ENCODE peak calls at places on chromosomes 1 and 21, in six cellular contexts. J is endothelial cell of umbilical vein, I is neural progenitor cell, D is fibroblast of lung, M is HepG2, X is DND-41. C is an unnamed sample.

GRCh38 chr1:67532452-67533216 is 102.4 kb upstream of the SERBP1 start:
- DNase-seq in J (peak; percentile 86), I (peak; percentile 80), D (peak; percentile 91), M (peak; percentile 85), X (peak; percentile 21), C (peak; percentile 30)

GRCh38 chr1:5620997-5621396 is 371.2 kb downstream of the NPHP4 start:
- DNase-seq in J (no peak), I (peak; percentile 76), D (no peak), M (peak; percentile 26), X (peak; percentile 7), C (no peak)

GRCh38 chr1:91583326-91583755 is 82.7 kb downstream of the CDC7 start:
- DNase-seq in J (no peak), I (no peak), D (peak; percentile 98), M (no peak), X (peak; percentile 72), C (no peak)

GRCh38 chr1:236400061-236400638 is 6.1 kb downstream of the EDARADD start:
- DNase-seq in J (no peak), I (peak; percentile 63), D (no peak), M (peak; percentile 76), X (no peak), C (no peak)

GRCh38 chr1:156661932-156662587 is 15.1 kb downstream of the NES start:
- DNase-seq in J (no peak), I (peak; percentile 57), D (no peak), M (peak; percentile 76), X (no peak), C (no peak)

GRCh38 chr1:110829955-110830553 is 42.9 kb upstream of the CD53 start:
- DNase-seq in J (peak; percentile 27), I (peak; percentile 72), D (peak; percentile 2), M (peak; percentile 54), X (peak; percentile 60), C (peak; percentile 53)

GRCh38 chr1:145995964-145996432 is 381 bp downstream of the TXNIP start:
- DNase-seq in J (peak; percentile 23), I (peak; percentile 37), D (no peak), M (no peak), X (peak; percentile 19), C (no peak)

GRCh38 chr1:222331340-222331739 is 216.6 kb downstream of the HHIPL2 start:
- DNase-seq in J (no peak), I (no peak), D (peak; percentile 79), M (no peak), X (no peak), C (no peak)

GRCh38 chr21:44958471-44959191 is 18.8 kb downstream of the SLX9 start:
- DNase-seq in J (peak; percentile 95), I (peak; percentile 75), D (peak; percentile 90), M (no peak), X (no peak), C (no peak)

GRCh38 chr1:44049839-44050238 is 18.6 kb upstream of the SLC6A9 start:
- DNase-seq in J (peak; percentile 12), I (no peak), D (peak; percentile 91), M (no peak), X (no peak), C (peak; percentile 30)

GRCh38 chr1:209688746-209689234 is 13.6 kb downstream of the G0S2 start:
- DNase-seq in J (no peak), I (no peak), D (peak; percentile 84), M (no peak), X (no peak), C (no peak)

GRCh38 chr1:245278846-245279245 is 124.1 kb downstream of the KIF26B start:
- DNase-seq in J (no peak), I (no peak), D (no peak), M (no peak), X (no peak), C (no peak)

GRCh38 chr1:204984499-204984898 is 58.5 kb upstream of the CNTN2 start:
- DNase-seq in J (no peak), I (no peak), D (no peak), M (no peak), X (no peak), C (no peak)

GRCh38 chr1:6484826-6485139 is 6.7 kb downstream of the PLEKHG5 start:
- DNase-seq in J (peak; percentile 27), I (no peak), D (no peak), M (no peak), X (no peak), C (no peak)

GRCh38 chr21:40067751-40068150 is 200.5 kb downstream of the PCP4 start:
- DNase-seq in J (no peak), I (no peak), D (no peak), M (no peak), X (no peak), C (no peak)

GRCh38 chr1:5830771-5831599 is 161.2 kb downstream of the NPHP4 start:
- DNase-seq in J (no peak), I (peak; percentile 90), D (no peak), M (no peak), X (no peak), C (no peak)

GRCh38 chr21:45538381-45539045 is 3.7 kb downstream of the SLC19A1 start:
- DNase-seq in J (no peak), I (no peak), D (no peak), M (no peak), X (no peak), C (no peak)

GRCh38 chr1:203290261-203291089 is 14.8 kb upstream of the BTG2 start:
- DNase-seq in J (peak; percentile 84), I (peak; percentile 94), D (peak; percentile 81), M (peak; percentile 53), X (peak; percentile 77), C (peak; percentile 64)

GRCh38 chr1:179142889-179143299 is 61.0 kb downstream of the TOR3A start:
- DNase-seq in J (peak; percentile 97), I (no peak), D (peak; percentile 98), M (peak; percentile 33), X (no peak), C (peak; percentile 93)

GRCh38 chr21:39208624-39209333 is 25.5 kb upstream of the PSMG1 start:
- DNase-seq in J (no peak), I (no peak), D (peak; percentile 18), M (no peak), X (no peak), C (no peak)

DNA sequence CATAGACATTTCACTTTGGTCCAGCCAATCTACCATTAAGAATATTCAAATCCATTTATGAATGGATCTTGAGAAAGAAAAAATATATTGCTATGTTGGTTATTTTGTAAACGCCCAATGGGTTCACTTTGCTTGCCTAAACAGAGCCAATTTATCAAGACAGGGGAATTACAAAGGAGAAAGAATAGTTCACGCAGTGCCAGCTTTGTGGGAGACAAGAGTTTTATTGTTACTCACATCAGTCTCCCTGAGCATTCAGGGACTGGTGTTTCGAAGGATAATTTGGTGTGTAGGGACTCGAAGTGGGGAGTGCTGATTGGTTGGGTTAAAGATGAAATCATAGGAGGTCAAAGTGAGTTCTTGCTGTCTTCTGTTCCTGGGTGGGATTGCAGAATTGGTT is 135.3 kb downstream of the GABPA start:
- DNase-seq in J (no peak), I (no peak), D (no peak), M (no peak), X (no peak), C (no peak)
- TF ChIP-seq CTCF in J (no peak), I (no peak), D (no peak), M (no peak), X (no peak), C (no peak)

GRCh38 chr21:16185766-16186165 is 456.0 kb downstream of the USP25 start:
- DNase-seq in J (peak; percentile 23), I (no peak), D (no peak), M (no peak), X (no peak), C (no peak)

GRCh38 chr21:16176570-16176969 is 446.8 kb downstream of the USP25 start:
- DNase-seq in J (no peak), I (no peak), D (peak; percentile 29), M (no peak), X (no peak), C (no peak)

GRCh38 chr21:16181024-16181423 is 451.2 kb downstream of the USP25 start:
- DNase-seq in J (peak; percentile 96), I (no peak), D (no peak), M (no peak), X (no peak), C (no peak)

GRCh38 chr21:16179732-16180131 is 449.9 kb downstream of the USP25 start:
- DNase-seq in J (peak; percentile 61), I (no peak), D (no peak), M (no peak), X (no peak), C (no peak)

GRCh38 chr21:16180613-16181012 is 450.8 kb downstream of the USP25 start:
- DNase-seq in J (no peak), I (no peak), D (no peak), M (peak; percentile 5), X (no peak), C (no peak)
- H2AFZ ChIP-seq in J (peak overlapping the region; percentile 35), I (no peak overlapping the region), D (no peak overlapping the region), M (no peak overlapping the region), X (no peak overlapping the region), C (no peak overlapping the region)

DNA sequence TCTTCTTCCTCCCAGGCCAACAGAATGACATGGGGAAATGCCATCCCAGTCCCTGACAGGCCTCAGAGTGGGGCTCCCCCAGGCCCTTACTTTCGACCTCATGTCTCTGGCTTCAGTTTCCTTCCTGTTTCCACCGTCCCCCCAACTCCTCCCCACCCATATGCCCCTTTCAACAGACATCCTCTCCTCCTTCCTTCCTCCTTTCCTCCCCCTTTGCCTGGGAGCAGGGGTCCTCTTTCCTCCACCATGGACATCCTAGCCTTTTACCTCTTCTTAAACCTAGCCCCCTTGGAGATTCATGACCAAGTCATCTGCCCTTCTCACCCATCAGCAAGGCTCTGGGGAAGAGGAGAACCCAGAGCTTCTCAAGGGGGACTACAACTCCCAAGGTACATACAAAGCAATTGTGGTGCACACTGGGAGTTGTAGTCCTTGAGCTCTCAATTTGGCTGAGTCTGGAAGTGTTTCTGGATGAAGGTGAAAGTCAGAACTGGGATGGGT is 4.0 kb downstream of the ZBTB7B start:
- DNase-seq in J (no peak), I (peak; percentile 57), D (peak; percentile 28), M (no peak), X (peak; percentile 35), C (no peak)
- H3K4me1 ChIP-seq in J (peaks cover 12% of the 10 kb centered on the region), I (peaks cover 38% of the 10 kb centered on the region), D (peaks cover 11% of the 10 kb centered on the region), M (peaks cover 77% of the 10 kb centered on the region), X (peaks cover 12% of the 10 kb centered on the region), C (peaks cover 10% of the 10 kb centered on the region)

DNA sequence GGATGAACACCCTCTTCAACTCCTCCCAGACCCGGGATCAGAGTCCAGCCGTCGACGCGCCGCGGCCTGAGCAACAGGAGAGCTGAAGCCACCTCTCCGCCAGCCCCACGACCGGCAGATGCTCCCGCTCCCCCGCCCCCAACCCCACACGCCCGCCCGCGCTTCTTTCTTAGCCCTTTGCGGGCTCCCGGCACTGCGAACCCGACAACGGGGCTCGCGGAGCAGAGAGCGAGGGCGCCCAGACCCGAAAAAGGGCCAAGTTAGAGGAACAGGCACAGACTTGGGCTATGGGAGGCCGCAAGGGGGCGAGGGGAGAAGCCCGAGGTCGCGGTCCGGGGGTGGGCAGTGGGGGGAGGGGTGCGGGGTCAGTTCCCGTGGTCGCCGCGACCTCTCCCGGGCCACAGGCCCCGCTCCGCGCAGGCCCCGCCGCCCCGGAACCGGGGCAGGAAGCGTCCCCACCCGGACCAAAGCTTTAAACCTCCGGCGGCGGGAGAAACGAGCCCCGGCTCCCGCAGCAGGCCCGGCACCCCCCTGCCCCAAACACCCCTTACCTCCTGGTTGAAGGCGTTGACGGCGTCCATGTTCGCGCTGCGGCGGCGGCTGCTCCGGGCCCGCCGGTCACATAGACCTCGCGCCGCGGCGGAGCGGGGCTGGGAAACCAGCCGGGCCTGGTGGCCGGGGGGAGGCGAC is 661 bp downstream of the SCAF4 start:
- DNase-seq in J (no peak), I (peak; percentile 76), D (peak; percentile 41), M (peak; percentile 68), X (peak; percentile 60), C (peak; percentile 20)
- TF ChIP-seq CTCF in J (no peak), I (peak; percentile 52), D (no peak), M (peak; percentile 37), X (no peak), C (no peak)